ENCODE peak calls at places on chromosome X, in nine cellular contexts. Z, B, K, F, P, G, R, I and T are unnamed samples.

GRCh38 chrX:150258463-150259430 is 104.4 kb upstream of the MAMLD1 start:
- DNase-seq in K (no peak), B (no peak), Z (no peak), I (peak), G (peak), P (no peak), F (no peak), R (no peak), T (no peak)

GRCh38 chrX:25726539-25726938 is 411.6 kb upstream of the MAGEB18 start:
- DNase-seq in G (peak), P (peak), R (no peak), Z (no peak), F (no peak), B (no peak), I (no peak), K (no peak), T (no peak)

GRCh38 chrX:68703849-68704248 is 56.4 kb downstream of the STARD8 start:
- DNase-seq in R (no peak), Z (no peak), I (no peak), F (no peak), K (no peak), P (no peak), G (no peak), B (no peak), T (no peak)

GRCh38 chrX:22247169-22247568 is 25.5 kb upstream of the CBLL2 start:
- DNase-seq in F (no peak), Z (no peak), I (peak), P (no peak), B (no peak), G (peak), K (no peak), R (peak), T (no peak)

GRCh38 chrX:119398587-119398973 is 556 bp upstream of the SLC25A43 start:
- DNase-seq in B (no peak), F (no peak), R (no peak), P (no peak), Z (no peak), G (no peak), I (no peak), K (no peak), T (no peak)

GRCh38 chrX:114584434-114584943 is 603 bp downstream of the HTR2C start:
- DNase-seq in F (no peak), R (no peak), I (no peak), B (peak), Z (no peak), P (no peak), K (no peak), G (no peak), T (no peak)

GRCh38 chrX:135000516-135000915 is 9.7 kb downstream of the SMIM10 start:
- DNase-seq in F (no peak), R (no peak), Z (no peak), P (no peak), K (no peak), G (no peak), B (no peak), I (peak), T (no peak)

GRCh38 chrX:19544693-19545305 is 29.5 kb upstream of the MAP3K15 start:
- DNase-seq in K (peak), R (no peak), P (peak), G (peak), Z (no peak), F (peak), B (peak), I (peak), T (peak)

GRCh38 chrX:133657455-133657854 is 242.2 kb upstream of the GPC4 start:
- DNase-seq in P (no peak), F (no peak), Z (no peak), I (no peak), R (no peak), B (no peak), K (no peak), G (no peak), T (no peak)

GRCh38 chrX:26783512-26784225 is 567.7 kb downstream of the MAGEB5 start:
- DNase-seq in F (no peak), R (no peak), Z (no peak), G (peak), K (peak), I (peak), P (no peak), B (peak), T (no peak)

GRCh38 chrX:53599781-53600396 is 86.6 kb downstream of the HUWE1 start:
- DNase-seq in R (no peak), B (no peak), Z (no peak), I (no peak), G (no peak), P (no peak), F (no peak), K (no peak), T (no peak)

GRCh38 chrX:69565247-69565815 is 50.6 kb upstream of the EDA start:
- DNase-seq in R (no peak), F (no peak), I (no peak), K (no peak), P (no peak), G (no peak), B (no peak), Z (no peak), T (no peak)

GRCh38 chrX:140525448-140525847 is 20.6 kb upstream of the SOX3 start:
- DNase-seq in F (no peak), G (peak), R (no peak), Z (no peak), B (peak), I (peak), K (no peak), P (no peak), T (no peak)

GRCh38 chrX:70444326-70445196 is at the start of gene DLG3:
- DNase-seq in B (peak), I (peak), K (no peak), F (no peak), Z (peak), R (no peak), P (no peak), G (peak), T (no peak)

GRCh38 chrX:147958316-147958715 is 22.8 kb upstream of the FMR1NB start:
- DNase-seq in R (no peak), Z (no peak), B (no peak), G (peak), I (peak), F (no peak), P (no peak), K (no peak), T (peak)

GRCh38 chrX:1658083-1658463 is 43.2 kb downstream of the ASMT start:
- DNase-seq in R (no peak), G (no peak), Z (no peak), F (no peak), B (no peak), P (no peak), K (no peak), I (no peak), T (no peak)

GRCh38 chrX:108736509-108737479 is at the start of gene IRS4:
- DNase-seq in Z (no peak), B (peak), I (no peak), F (no peak), K (no peak), R (no peak), P (peak), G (no peak), T (no peak)

GRCh38 chrX:1448793-1449580 is 3.7 kb downstream of the ASMTL start:
- DNase-seq in R (no peak), Z (peak), B (no peak), F (no peak), P (no peak), G (no peak), I (no peak), K (no peak), T (no peak)

GRCh38 chrX:140712413-140713173 is 3.0 kb downstream of the LINC00632 start:
- DNase-seq in R (no peak), Z (peak), P (no peak), G (peak), I (peak), K (no peak), B (peak), F (peak), T (no peak)

GRCh38 chrX:148624951-148625350 is 124.5 kb downstream of the AFF2 start:
- DNase-seq in K (no peak), P (no peak), G (no peak), R (no peak), I (no peak), F (no peak), B (no peak), Z (no peak), T (no peak)

GRCh38 chrX:31508338-31508737 is 436.5 kb upstream of the FTHL17 start:
- DNase-seq in K (no peak), Z (no peak), B (peak), P (no peak), R (no peak), G (peak), F (no peak), I (peak), T (no peak)

GRCh38 chrX:56797966-56798711 is 69.1 kb downstream of the NBDY start:
- DNase-seq in B (no peak), K (no peak), G (no peak), F (no peak), P (no peak), R (no peak), I (no peak), Z (no peak), T (no peak)

GRCh38 chrX:56800307-56800706 is 71.3 kb downstream of the NBDY start:
- DNase-seq in F (no peak), B (no peak), R (no peak), Z (no peak), G (no peak), K (no peak), I (no peak), P (no peak), T (no peak)

GRCh38 chrX:56800801-56801200 is 71.8 kb downstream of the NBDY start:
- DNase-seq in R (no peak), K (peak), Z (no peak), B (no peak), P (no peak), G (no peak), F (no peak), I (no peak), T (no peak)

GRCh38 chrX:56796641-56797395 is 67.8 kb downstream of the NBDY start:
- DNase-seq in P (no peak), Z (no peak), G (no peak), R (no peak), F (no peak), B (no peak), K (no peak), I (no peak), T (no peak)

DNA sequence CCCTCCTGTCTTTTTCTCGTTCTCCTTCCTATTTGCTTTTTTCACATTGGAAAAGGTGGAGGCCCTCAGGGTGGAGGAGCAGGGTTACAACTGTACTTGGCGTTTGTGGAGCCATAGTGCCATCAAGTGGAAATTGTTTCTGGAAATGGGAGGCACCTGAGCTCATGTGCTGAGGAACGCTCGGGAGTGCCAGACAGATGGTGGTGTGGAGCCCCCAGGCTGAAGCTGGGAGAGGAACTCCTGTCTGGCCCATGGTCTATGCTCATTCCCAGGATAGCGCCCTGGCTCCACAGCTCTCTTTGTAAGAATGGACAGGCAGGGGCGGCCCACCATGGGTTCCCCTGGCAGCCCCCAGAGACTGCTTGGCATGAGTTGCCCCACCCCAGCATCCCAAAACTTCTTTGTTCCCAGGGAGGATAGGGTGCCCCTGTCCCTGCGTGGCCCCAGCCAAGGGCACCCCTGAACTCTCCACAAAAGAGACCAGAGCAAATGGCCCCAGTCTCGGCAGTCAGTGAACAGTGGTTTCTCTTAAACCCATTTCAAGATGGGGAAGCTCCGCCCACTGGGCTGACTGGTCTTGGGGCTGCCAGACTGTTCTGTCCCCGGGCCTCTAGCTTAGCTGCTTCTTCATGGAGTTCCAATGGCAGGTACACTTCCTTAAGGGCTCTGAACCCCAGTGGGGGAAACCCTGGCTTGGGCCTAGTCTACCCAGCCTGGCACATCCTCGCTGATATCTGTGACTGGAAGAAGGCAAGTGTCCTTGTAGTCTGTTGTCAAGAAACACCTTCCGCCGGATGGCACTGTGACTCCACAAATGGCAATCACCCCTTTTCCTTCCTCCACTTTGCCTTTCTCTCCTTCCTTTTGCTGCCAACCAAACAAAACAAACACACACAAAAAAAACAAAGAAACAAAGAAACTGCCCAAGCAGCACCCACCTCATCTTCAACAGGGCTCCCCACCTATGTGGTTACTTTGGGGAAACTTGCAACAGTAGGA is 70.1 kb downstream of the NBDY start:
- DNase-seq in R (no peak), I (no peak), G (no peak), P (no peak), B (no peak), K (no peak), F (no peak), Z (no peak), T (no peak)
- H3K4me3 ChIP-seq in R (no peak), I (no peak), G (no peak), P (no peak), B (no peak), K (no peak), F (no peak), Z (peak), T (no peak)

GRCh38 chrX:76127341-76127740 is 45.5 kb upstream of the PBDC1 start:
- DNase-seq in F (no peak), I (no peak), B (peak), G (no peak), R (no peak), Z (no peak), K (peak), P (no peak), T (no peak)
- TF ChIP-seq CTCF in F (no peak), I (no peak), B (peak), G (no peak), R (no peak), Z (no peak), K (peak), P (no peak), T (no peak)

GRCh38 chrX:75230296-75230695 is 43.6 kb upstream of the UPRT start:
- DNase-seq in G (no peak), R (no peak), P (no peak), K (no peak), B (no peak), I (no peak), Z (no peak), F (no peak), T (no peak)
- H3K4me3 ChIP-seq in G (no peak), R (no peak), P (no peak), K (no peak), B (no peak), I (no peak), Z (no peak), F (no peak), T (no peak)

DNA sequence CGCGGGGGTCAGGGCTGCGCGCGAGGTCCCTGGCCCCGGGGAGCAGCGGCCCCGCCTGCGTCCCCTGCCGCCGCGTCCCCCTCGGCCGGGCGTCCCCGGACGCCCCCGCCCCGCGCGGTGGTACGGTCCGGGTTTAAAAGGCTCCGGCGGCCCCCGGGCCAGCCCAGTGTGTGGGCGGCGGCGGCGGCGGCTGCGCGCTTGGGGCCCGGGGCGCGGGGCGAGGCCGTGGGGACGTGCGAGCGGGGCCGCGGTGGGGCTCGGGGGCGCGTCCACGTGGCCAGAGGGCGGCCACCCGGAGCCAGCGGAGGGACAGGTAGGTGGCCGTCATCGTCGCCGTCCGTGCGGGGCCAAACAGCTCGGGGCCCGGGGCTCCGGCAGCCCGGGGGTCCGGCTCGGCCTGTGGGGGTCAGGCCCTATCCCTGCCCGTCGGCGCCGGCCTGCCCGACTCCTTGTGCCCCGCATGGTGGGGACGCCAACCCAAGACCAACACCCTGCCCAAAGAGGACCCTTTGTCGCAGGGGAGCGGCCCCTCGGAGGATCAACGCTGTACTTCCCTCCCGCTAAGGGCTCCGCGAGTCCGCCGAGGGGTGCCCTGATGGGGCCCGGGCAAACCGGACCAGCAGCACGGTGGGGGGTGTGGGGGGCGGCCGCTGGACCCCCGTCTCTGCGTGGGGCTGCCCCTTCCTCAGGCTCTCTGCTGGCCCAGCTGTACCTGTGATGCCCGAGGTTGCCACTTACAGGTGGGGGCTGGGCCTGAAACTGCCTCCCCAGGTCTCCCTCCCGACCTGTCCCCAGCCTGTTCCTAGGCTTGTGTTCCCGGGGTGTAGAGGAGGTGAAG is at the start of gene PLXNA3:
- DNase-seq in F (no peak), I (no peak), P (no peak), B (peak), K (peak), R (no peak), Z (no peak), G (no peak), T (no peak)
- TF ChIP-seq CTCF in F (no peak), I (no peak), P (no peak), B (no peak), K (no peak), R (no peak), Z (no peak), G (no peak), T (no peak)

GRCh38 chrX:153642313-153642654 is 4.7 kb upstream of the DUSP9 start:
- DNase-seq in R (no peak), G (no peak), Z (no peak), K (no peak), P (no peak), I (no peak), B (peak), F (no peak), T (no peak)
- H3K4me3 ChIP-seq in R (no peak), G (no peak), Z (peak), K (no peak), P (no peak), I (no peak), B (peak), F (peak), T (no peak)

GRCh38 chrX:41452972-41453371 is 5.8 kb downstream of the NYX start:
- DNase-seq in I (peak), G (peak), B (no peak), Z (no peak), P (no peak), F (no peak), R (no peak), K (no peak), T (peak)

GRCh38 chrX:41459714-41460113 is 12.6 kb downstream of the NYX start:
- DNase-seq in P (no peak), G (no peak), B (no peak), K (no peak), R (no peak), Z (no peak), I (peak), F (no peak), T (no peak)

GRCh38 chrX:41452565-41452964 is 5.4 kb downstream of the NYX start:
- DNase-seq in Z (no peak), B (no peak), F (no peak), G (no peak), K (no peak), I (peak), R (no peak), P (no peak), T (no peak)

GRCh38 chrX:41457618-41458192 is 10.6 kb downstream of the NYX start:
- DNase-seq in B (peak), F (no peak), Z (no peak), G (no peak), K (peak), I (no peak), P (no peak), R (no peak), T (no peak)
- TF ChIP-seq CTCF in B (peak), F (no peak), Z (no peak), G (peak), K (peak), I (peak), P (no peak), R (no peak), T (peak)

GRCh38 chrX:103378990-103379389 is 2.7 kb downstream of the BEX3 start:
- DNase-seq in G (no peak), P (no peak), B (no peak), I (peak), R (no peak), F (no peak), Z (no peak), K (no peak), T (no peak)

GRCh38 chrX:103373581-103373980 is 2.8 kb upstream of the BEX3 start:
- DNase-seq in F (no peak), G (no peak), Z (no peak), B (no peak), P (no peak), K (no peak), R (no peak), I (no peak), T (no peak)

GRCh38 chrX:103372886-103373285 is 3.5 kb upstream of the BEX3 start:
- DNase-seq in I (no peak), F (no peak), B (no peak), Z (no peak), K (no peak), R (no peak), G (no peak), P (no peak), T (no peak)

GRCh38 chrX:103376118-103376978 is at the start of gene BEX3:
- DNase-seq in G (peak), R (no peak), B (peak), F (peak), P (no peak), Z (peak), K (no peak), I (peak), T (no peak)

DNA sequence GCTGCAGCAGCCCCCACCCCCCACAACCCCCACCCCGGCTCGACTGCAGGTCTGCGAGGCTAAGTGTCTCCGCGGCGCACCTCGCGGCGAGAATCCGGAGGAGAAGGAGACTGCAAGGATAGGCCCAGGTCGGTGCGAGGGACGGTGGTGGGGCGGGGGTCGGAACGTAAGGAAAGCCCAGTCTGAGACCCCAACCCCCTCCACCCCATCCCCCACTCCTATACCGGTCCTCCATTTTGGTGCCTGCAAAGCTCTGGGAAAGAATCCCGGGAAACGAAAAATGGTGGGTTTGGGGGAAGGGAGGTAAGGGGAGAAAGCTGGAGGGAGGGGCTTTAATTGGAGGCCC is 614 bp downstream of the BEX3 start:
- DNase-seq in F (no peak), P (no peak), I (peak), Z (no peak), K (no peak), R (no peak), B (peak), G (no peak), T (no peak)
- H3K4me3 ChIP-seq in F (peak), P (peak), I (peak), Z (peak), K (no peak), R (peak), B (peak), G (peak), T (peak)

DNA sequence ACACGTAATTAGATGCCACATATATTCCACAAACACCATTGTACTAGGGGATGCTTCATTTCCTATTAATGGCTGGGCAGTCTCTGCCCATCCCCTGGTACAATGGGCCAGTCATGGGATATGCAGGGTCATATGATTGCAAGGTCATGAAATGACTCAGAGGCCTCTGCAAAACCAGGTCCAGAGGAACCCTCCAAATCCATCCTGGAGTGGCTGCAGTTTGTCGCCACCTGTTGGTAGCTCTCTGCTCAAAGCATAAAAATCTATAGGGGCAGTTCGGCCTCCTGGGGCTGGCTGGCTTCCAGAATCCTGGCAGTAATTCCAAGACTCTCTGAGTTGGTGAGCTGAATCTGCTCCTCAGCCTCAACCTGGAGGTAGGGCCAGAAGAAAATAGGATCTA is 22.9 kb upstream of the PUDP start:
- DNase-seq in I (no peak), B (peak), P (no peak), G (no peak), R (no peak), Z (no peak), K (peak), F (no peak), T (no peak)
- TF ChIP-seq CTCF in I (peak), B (peak), P (peak), G (peak), R (no peak), Z (no peak), K (peak), F (no peak), T (peak)